ENCODE peak calls at places on chromosomes 4 and X, in five cellular contexts. B is cardiac fibroblast, P is mammary epithelial cell, U is AG09309, T is hepatocyte. O is an unnamed sample.

GRCh38 chrX:150693782-150694574 is 782 bp downstream of the MTMR1 start:
- DNase-seq in U (peak; percentile 56), T (peak; percentile 65), B (peak; percentile 43), P (peak; percentile 95), O (peak; percentile 94)

GRCh38 chr4:29541757-29542156 is 1178.4 kb upstream of the PCDH7 start:
- DNase-seq in T (no peak), U (no peak), B (no peak), P (no peak), O (no peak)

GRCh38 chrX:69142688-69143239 is 22.5 kb downstream of the PJA1 start:
- DNase-seq in P (no peak), T (no peak), B (no peak), U (no peak), O (no peak)

GRCh38 chr4:72983706-72984105 is 85.8 kb downstream of the COX18 start:
- DNase-seq in P (no peak), U (no peak), B (no peak), T (no peak), O (no peak)

GRCh38 chr4:183429489-183429888 is 14.9 kb upstream of the CDKN2AIP start:
- DNase-seq in B (no peak), P (no peak), U (no peak), T (no peak), O (no peak)

GRCh38 chrX:71198066-71198465 is 25.0 kb upstream of the GJB1 start:
- DNase-seq in T (no peak), U (no peak), P (no peak), B (no peak), O (no peak)

GRCh38 chr4:120870279-120870673 is 52.2 kb downstream of the PRDM5 start:
- DNase-seq in P (no peak), U (no peak), T (no peak), B (no peak), O (peak; percentile 60)

GRCh38 chr4:89121711-89122387 is 10.5 kb downstream of the TIGD2 start:
- DNase-seq in U (no peak), P (no peak), T (peak; percentile 38), B (no peak), O (no peak)

GRCh38 chr4:76090241-76090691 is 15.8 kb downstream of the ART3 start:
- DNase-seq in B (peak; percentile 81), T (peak; percentile 34), P (peak; percentile 99), U (peak; percentile 74), O (no peak)

GRCh38 chr4:17336069-17336468 is 175.8 kb downstream of the QDPR start:
- DNase-seq in U (no peak), B (no peak), P (no peak), T (no peak), O (no peak)

GRCh38 chr4:145564540-145564939 is 54.6 kb upstream of the MMAA start:
- DNase-seq in B (no peak), P (no peak), T (no peak), U (no peak), O (no peak)

GRCh38 chrX:111035991-111036390 is 60.0 kb upstream of the PAK3 start:
- DNase-seq in B (no peak), T (no peak), U (no peak), P (no peak), O (no peak)

GRCh38 chr4:129362685-129363274 is 266.8 kb downstream of the C4orf33 start:
- DNase-seq in P (peak; percentile 51), U (peak; percentile 25), B (peak; percentile 83), T (peak; percentile 87), O (peak; percentile 57)

GRCh38 chr4:6619116-6619465 is 21.4 kb upstream of the MRFAP1 start:
- DNase-seq in T (no peak), U (no peak), B (no peak), P (no peak), O (no peak)

GRCh38 chrX:139008185-139008584 is 296.7 kb upstream of the FGF13 start:
- DNase-seq in P (no peak), U (no peak), B (no peak), T (no peak), O (no peak)

GRCh38 chr4:149923736-149924135 is 108.1 kb upstream of the IQCM start:
- DNase-seq in U (no peak), P (no peak), B (no peak), T (no peak), O (no peak)

GRCh38 chrX:38275615-38276014 is 51.7 kb downstream of the RPGR start:
- DNase-seq in B (peak; percentile 74), P (peak; percentile 79), U (peak; percentile 49), T (peak; percentile 7), O (no peak)

GRCh38 chrX:49256268-49256995 is 8.1 kb downstream of the FOXP3 start:
- DNase-seq in P (no peak), B (no peak), T (no peak), U (no peak), O (no peak)

GRCh38 chr4:142656178-142656577 is 189.9 kb downstream of the INPP4B start:
- DNase-seq in B (peak; percentile 23), T (no peak), U (no peak), P (peak; percentile 48), O (no peak)

GRCh38 chr4:88759039-88759631 is 61.5 kb upstream of the NAP1L5 start:
- DNase-seq in U (peak; percentile 18), P (no peak), B (peak; percentile 79), T (peak; percentile 49), O (no peak)

GRCh38 chr4:127856485-127857447 is 23.9 kb upstream of the PLK4 start:
- DNase-seq in U (peak; percentile 81), B (peak; percentile 85), T (peak; percentile 20), P (peak; percentile 94), O (no peak)

GRCh38 chrX:17802756-17803155 is 58.3 kb downstream of the RAI2 start:
- DNase-seq in B (no peak), U (no peak), T (no peak), P (no peak), O (no peak)

GRCh38 chr4:80125252-80126177 is 52.5 kb upstream of the ANTXR2 start:
- DNase-seq in P (peak; percentile 31), B (peak; percentile 59), U (no peak), T (no peak), O (no peak)

GRCh38 chr4:120520761-120521160 is 401.8 kb downstream of the PRDM5 start:
- DNase-seq in T (no peak), U (no peak), P (no peak), B (no peak), O (no peak)

GRCh38 chr4:76199664-76200211 is 13.9 kb downstream of the SCARB2 start:
- DNase-seq in B (peak; percentile 51), U (no peak), P (no peak), T (no peak), O (peak; percentile 37)

DNA sequence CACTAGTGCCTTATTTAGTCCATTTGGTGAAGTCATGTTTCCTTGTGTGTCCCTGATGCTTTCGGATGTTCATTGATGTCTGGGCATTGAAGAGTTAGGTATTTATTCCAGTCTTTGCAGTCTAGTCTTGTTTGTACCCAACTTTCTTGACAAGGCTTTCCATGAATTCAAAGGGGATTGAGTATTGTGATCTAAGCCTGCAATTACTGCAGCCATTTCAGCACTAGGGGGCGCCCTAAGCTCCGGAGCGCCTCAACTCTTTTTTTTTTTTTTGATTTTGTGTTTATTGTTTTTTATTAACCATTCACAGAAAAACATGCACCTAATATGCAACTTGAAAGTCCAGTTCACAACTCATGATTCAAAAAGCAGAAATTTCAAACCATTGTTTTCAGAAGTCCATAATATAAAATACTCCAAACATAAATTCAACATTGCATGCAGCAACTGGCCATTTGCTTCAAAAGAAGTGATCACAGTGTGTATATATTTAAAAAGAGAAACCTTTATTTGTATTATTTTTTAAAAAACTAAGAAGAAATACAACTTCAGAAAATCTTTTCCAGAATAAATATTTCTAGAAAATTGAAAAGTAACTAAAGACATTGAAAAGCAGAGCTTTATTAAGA is 59.2 kb downstream of the PTPN13 start:
- DNase-seq in B (no peak), T (no peak), P (no peak), U (no peak), O (no peak)
- TF ChIP-seq CTCF in B (peak; percentile 54), T (no peak), P (peak; percentile 34), U (peak; percentile 23), O (peak; percentile 36)

GRCh38 chrX:47586043-47586787 is 4.0 kb downstream of the TIMP1 start:
- DNase-seq in T (no peak), B (no peak), U (no peak), P (no peak), O (no peak)

GRCh38 chrX:47585273-47585672 is 3.0 kb downstream of the TIMP1 start:
- DNase-seq in U (no peak), B (peak; percentile 50), T (peak; percentile 3), P (no peak), O (no peak)

GRCh38 chrX:47587091-47587891 is 5.1 kb downstream of the TIMP1 start:
- DNase-seq in B (peak; percentile 46), T (no peak), U (no peak), P (peak; percentile 14), O (no peak)

GRCh38 chrX:47583240-47583861 is 1.1 kb downstream of the TIMP1 start:
- DNase-seq in U (no peak), P (no peak), B (no peak), T (no peak), O (no peak)

DNA sequence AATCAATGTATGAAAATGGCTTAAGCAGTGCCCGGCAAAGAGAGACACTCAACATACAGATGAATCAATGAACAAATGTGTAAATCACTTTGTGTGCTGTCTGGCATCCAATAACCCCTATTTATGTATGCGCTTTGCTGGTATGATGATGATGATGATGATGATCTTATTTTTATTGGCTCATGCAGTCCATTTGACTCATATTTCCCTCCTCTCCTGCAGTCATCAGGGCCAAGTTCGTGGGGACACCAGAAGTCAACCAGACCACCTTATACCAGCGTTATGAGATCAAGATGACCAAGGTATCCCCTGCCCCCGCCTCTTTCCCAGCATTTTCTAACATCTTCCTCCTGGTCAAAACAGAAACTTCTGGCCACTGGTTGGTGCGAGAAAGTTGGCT is 2.5 kb downstream of the TIMP1 start:
- DNase-seq in U (no peak), B (no peak), T (no peak), P (no peak), O (no peak)
- H3K4me3 ChIP-seq in U (no peak overlapping the region), B (peak overlapping the region; percentile 67), T (no peak overlapping the region), P (no peak overlapping the region), O (no peak overlapping the region)

GRCh38 chr4:186885289-186885688 is 161.6 kb upstream of the FAT1 start:
- DNase-seq in B (no peak), U (no peak), T (no peak), P (no peak), O (no peak)
- TF ChIP-seq CTCF in B (no peak), U (no peak), T (no peak), P (no peak), O (no peak)

DNA sequence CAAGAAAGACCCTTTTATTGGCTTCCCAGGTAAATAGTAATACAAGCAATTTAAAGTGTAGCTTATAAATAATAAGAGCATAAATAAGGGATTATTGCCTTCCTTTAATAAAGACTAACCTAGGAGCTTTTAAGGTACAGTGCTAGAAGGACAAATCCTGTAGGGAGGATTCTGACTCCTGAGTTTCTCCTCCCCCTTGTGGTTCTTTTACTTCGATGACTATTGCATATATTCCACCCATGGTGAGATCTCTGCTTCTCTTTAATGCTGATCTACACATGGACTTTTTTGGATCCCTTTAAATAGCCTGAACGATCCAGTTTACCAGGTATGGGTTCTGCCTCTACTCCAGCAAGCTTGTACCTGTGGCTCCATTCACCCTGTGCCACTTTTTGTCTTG is 2.5 kb downstream of the GALNT7 start:
- DNase-seq in U (no peak), T (peak; percentile 37), B (peak; percentile 42), P (peak; percentile 42), O (no peak)
- H3K4me3 ChIP-seq in U (no peak overlapping the region), T (peak overlapping the region; percentile 80), B (no peak overlapping the region), P (no peak overlapping the region), O (no peak overlapping the region)

DNA sequence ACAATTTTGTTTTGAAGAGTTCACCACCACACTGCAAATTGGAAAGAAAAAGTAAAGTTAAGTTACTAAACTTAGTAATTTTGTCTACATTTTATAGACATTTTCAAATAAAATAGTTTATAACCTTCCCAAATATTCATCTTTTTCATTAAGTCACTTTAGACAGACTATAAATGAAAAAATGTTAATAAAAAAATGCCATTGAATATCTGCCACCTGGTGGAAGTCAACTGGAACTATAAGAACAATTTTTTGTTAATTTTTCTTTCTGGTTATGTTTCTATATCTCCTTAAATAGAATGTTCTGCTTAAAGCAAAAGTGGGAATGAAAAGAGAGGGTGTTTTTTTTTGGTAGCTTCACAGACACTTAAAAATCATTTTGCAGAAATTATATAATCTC is 534.4 kb upstream of the PCDH10 start:
- DNase-seq in U (no peak), T (no peak), P (no peak), B (peak; percentile 32), O (no peak)
- TF ChIP-seq CTCF in U (peak; percentile 12), T (peak; percentile 68), P (peak; percentile 40), B (no peak), O (no peak)